ENCODE peak calls at places on chromosomes 11 and 22, in eight cellular contexts. One of them, this sample, is unnamed.

GRCh38 chr22:46361861-46362220 is 26.3 kb downstream of the TRMU start:
- DNase-seq in ovary: no peak
- DNase-seq in PC-9: no peak
- DNase-seq in breast epithelium: no peak
- DNase-seq in stomach: no peak
- DNase-seq in heart right ventricle: no peak
- DNase-seq in fibroblast of lung: no peak
- DNase-seq in testis: no peak
- DNase-seq in this sample: no peak

GRCh38 chr11:111944139-111944538 is 7.0 kb downstream of the DIXDC1 start:
- DNase-seq in stomach: no peak
- DNase-seq in heart right ventricle: no peak
- DNase-seq in testis: no peak
- DNase-seq in fibroblast of lung: peak; percentile 81
- DNase-seq in ovary: no peak
- DNase-seq in breast epithelium: no peak
- DNase-seq in PC-9: peak; percentile 25
- DNase-seq in this sample: peak; percentile 82

GRCh38 chr22:19802001-19802880 is 41.7 kb downstream of the TBX1 start:
- DNase-seq in fibroblast of lung: no peak
- DNase-seq in breast epithelium: no peak
- DNase-seq in PC-9: no peak
- DNase-seq in ovary: no peak
- DNase-seq in heart right ventricle: no peak
- DNase-seq in testis: no peak
- DNase-seq in stomach: no peak
- DNase-seq in this sample: no peak

GRCh38 chr11:22634897-22635629 is 9.4 kb upstream of the FANCF start:
- DNase-seq in fibroblast of lung: peak; percentile 20
- DNase-seq in PC-9: peak; percentile 22
- DNase-seq in stomach: no peak
- DNase-seq in heart right ventricle: peak; percentile 17
- DNase-seq in testis: no peak
- DNase-seq in breast epithelium: no peak
- DNase-seq in ovary: peak; percentile 22
- DNase-seq in this sample: no peak

GRCh38 chr11:129950319-129951034 is 52.2 kb downstream of the PRDM10 start:
- DNase-seq in ovary: no peak
- DNase-seq in testis: peak; percentile 48
- DNase-seq in stomach: no peak
- DNase-seq in PC-9: no peak
- DNase-seq in heart right ventricle: no peak
- DNase-seq in breast epithelium: no peak
- DNase-seq in fibroblast of lung: peak; percentile 69
- DNase-seq in this sample: no peak

GRCh38 chr11:2927851-2928604 is 1.2 kb downstream of the PHLDA2 start:
- DNase-seq in testis: no peak
- DNase-seq in stomach: no peak
- DNase-seq in breast epithelium: no peak
- DNase-seq in PC-9: peak; percentile 57
- DNase-seq in ovary: peak; percentile 16
- DNase-seq in fibroblast of lung: peak; percentile 48
- DNase-seq in heart right ventricle: no peak
- DNase-seq in this sample: no peak

GRCh38 chr11:21933095-21933494 is 259.8 kb upstream of the ANO5 start:
- DNase-seq in stomach: no peak
- DNase-seq in PC-9: no peak
- DNase-seq in breast epithelium: no peak
- DNase-seq in testis: no peak
- DNase-seq in fibroblast of lung: no peak
- DNase-seq in heart right ventricle: no peak
- DNase-seq in ovary: no peak
- DNase-seq in this sample: no peak

GRCh38 chr11:124643605-124644425 is 21.2 kb downstream of the TBRG1 start:
- DNase-seq in fibroblast of lung: peak; percentile 98
- DNase-seq in stomach: no peak
- DNase-seq in ovary: no peak
- DNase-seq in breast epithelium: no peak
- DNase-seq in testis: no peak
- DNase-seq in PC-9: no peak
- DNase-seq in heart right ventricle: no peak
- DNase-seq in this sample: peak; percentile 83

GRCh38 chr22:42928969-42929837 is 72.1 kb upstream of the ARFGAP3 start:
- DNase-seq in ovary: no peak
- DNase-seq in stomach: no peak
- DNase-seq in heart right ventricle: no peak
- DNase-seq in PC-9: no peak
- DNase-seq in testis: no peak
- DNase-seq in fibroblast of lung: no peak
- DNase-seq in breast epithelium: no peak
- DNase-seq in this sample: no peak

GRCh38 chr22:28925916-28926315 is 42.5 kb downstream of the ZNRF3 start:
- DNase-seq in testis: no peak
- DNase-seq in heart right ventricle: no peak
- DNase-seq in fibroblast of lung: no peak
- DNase-seq in breast epithelium: no peak
- DNase-seq in stomach: no peak
- DNase-seq in PC-9: no peak
- DNase-seq in ovary: no peak
- DNase-seq in this sample: no peak

GRCh38 chr11:134331565-134332188 is at the start of gene GLB1L2:
- DNase-seq in ovary: peak; percentile 88
- DNase-seq in heart right ventricle: peak; percentile 78
- DNase-seq in PC-9: peak; percentile 73
- DNase-seq in stomach: peak; percentile 85
- DNase-seq in testis: peak; percentile 82
- DNase-seq in fibroblast of lung: peak; percentile 10
- DNase-seq in breast epithelium: peak; percentile 70
- DNase-seq in this sample: no peak
- H3K4me3 ChIP-seq in ovary: peak within 1 kb of the TSS; percentile 64
- H3K4me3 ChIP-seq in heart right ventricle: peak within 1 kb of the TSS; percentile 47
- H3K4me3 ChIP-seq in PC-9: peak within 1 kb of the TSS; percentile 99
- H3K4me3 ChIP-seq in stomach: peak within 1 kb of the TSS; percentile 52
- H3K4me3 ChIP-seq in testis: peak within 1 kb of the TSS; percentile 76
- H3K4me3 ChIP-seq in fibroblast of lung: no peak within 1 kb of the TSS
- H3K4me3 ChIP-seq in breast epithelium: peak within 1 kb of the TSS; percentile 66
- H3K4me3 ChIP-seq in this sample: peak within 1 kb of the TSS; percentile 40

GRCh38 chr11:108663154-108663877 is 1.6 kb upstream of the DDX10 start:
- DNase-seq in breast epithelium: no peak
- DNase-seq in ovary: no peak
- DNase-seq in stomach: no peak
- DNase-seq in PC-9: no peak
- DNase-seq in testis: no peak
- DNase-seq in fibroblast of lung: no peak
- DNase-seq in heart right ventricle: no peak
- DNase-seq in this sample: no peak

GRCh38 chr11:108662700-108663099 is 2.2 kb upstream of the DDX10 start:
- DNase-seq in ovary: no peak
- DNase-seq in stomach: no peak
- DNase-seq in PC-9: no peak
- DNase-seq in breast epithelium: no peak
- DNase-seq in heart right ventricle: no peak
- DNase-seq in testis: no peak
- DNase-seq in fibroblast of lung: no peak
- DNase-seq in this sample: no peak

GRCh38 chr11:108664241-108664640 is 628 bp upstream of the DDX10 start:
- DNase-seq in fibroblast of lung: no peak
- DNase-seq in stomach: no peak
- DNase-seq in ovary: peak; percentile 29
- DNase-seq in breast epithelium: no peak
- DNase-seq in heart right ventricle: no peak
- DNase-seq in PC-9: no peak
- DNase-seq in testis: no peak
- DNase-seq in this sample: no peak

GRCh38 chr11:108666373-108666772 is 1.5 kb downstream of the DDX10 start:
- DNase-seq in PC-9: no peak
- DNase-seq in ovary: no peak
- DNase-seq in breast epithelium: no peak
- DNase-seq in testis: no peak
- DNase-seq in fibroblast of lung: peak; percentile 13
- DNase-seq in stomach: no peak
- DNase-seq in heart right ventricle: no peak
- DNase-seq in this sample: no peak

GRCh38 chr11:108664730-108665525 is at the start of gene DDX10:
- DNase-seq in testis: peak; percentile 98
- DNase-seq in fibroblast of lung: peak; percentile 96
- DNase-seq in heart right ventricle: peak; percentile 98
- DNase-seq in ovary: peak; percentile 99
- DNase-seq in PC-9: peak; percentile 98
- DNase-seq in breast epithelium: peak; percentile 99
- DNase-seq in stomach: peak; percentile 99
- DNase-seq in this sample: peak; percentile 82
- TF ChIP-seq CTCF in testis: no peak
- TF ChIP-seq CTCF in fibroblast of lung: no peak
- TF ChIP-seq CTCF in heart right ventricle: peak; percentile 12
- TF ChIP-seq CTCF in ovary: no peak
- TF ChIP-seq CTCF in PC-9: no peak
- TF ChIP-seq CTCF in breast epithelium: no peak
- TF ChIP-seq CTCF in stomach: no peak
- TF ChIP-seq CTCF in this sample: peak; percentile 21

DNA sequence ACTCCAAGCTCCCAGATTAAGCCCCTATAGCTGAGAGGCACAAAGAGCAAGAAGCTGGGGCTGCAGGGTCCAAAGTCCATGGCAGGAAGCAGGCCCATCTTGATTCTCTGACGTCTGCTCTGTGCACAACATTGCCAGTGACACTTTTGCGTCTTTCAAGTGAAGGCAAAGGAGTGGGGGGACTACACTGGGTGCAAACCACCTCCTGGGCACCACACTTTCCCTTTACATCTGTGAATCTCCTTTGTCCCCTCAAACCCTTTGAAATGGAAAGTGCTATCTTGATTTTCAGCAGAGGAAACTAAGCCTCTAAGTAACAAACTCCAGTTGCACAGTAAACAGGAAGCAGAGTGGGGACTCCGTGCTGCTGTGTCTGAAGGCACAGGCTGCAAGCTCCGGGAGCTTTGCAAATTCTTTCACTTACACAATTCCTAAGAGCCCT is 428.0 kb downstream of the LARGE1 start:
- DNase-seq in PC-9: no peak
- DNase-seq in stomach: peak; percentile 28
- DNase-seq in breast epithelium: no peak
- DNase-seq in fibroblast of lung: no peak
- DNase-seq in ovary: no peak
- DNase-seq in testis: no peak
- DNase-seq in heart right ventricle: no peak
- DNase-seq in this sample: no peak
- H3K4me3 ChIP-seq in PC-9: no peak overlapping the region
- H3K4me3 ChIP-seq in stomach: no peak overlapping the region
- H3K4me3 ChIP-seq in breast epithelium: no peak overlapping the region
- H3K4me3 ChIP-seq in fibroblast of lung: no peak overlapping the region
- H3K4me3 ChIP-seq in ovary: no peak overlapping the region
- H3K4me3 ChIP-seq in testis: no peak overlapping the region
- H3K4me3 ChIP-seq in heart right ventricle: peak overlapping the region; percentile 5
- H3K4me3 ChIP-seq in this sample: no peak overlapping the region

DNA sequence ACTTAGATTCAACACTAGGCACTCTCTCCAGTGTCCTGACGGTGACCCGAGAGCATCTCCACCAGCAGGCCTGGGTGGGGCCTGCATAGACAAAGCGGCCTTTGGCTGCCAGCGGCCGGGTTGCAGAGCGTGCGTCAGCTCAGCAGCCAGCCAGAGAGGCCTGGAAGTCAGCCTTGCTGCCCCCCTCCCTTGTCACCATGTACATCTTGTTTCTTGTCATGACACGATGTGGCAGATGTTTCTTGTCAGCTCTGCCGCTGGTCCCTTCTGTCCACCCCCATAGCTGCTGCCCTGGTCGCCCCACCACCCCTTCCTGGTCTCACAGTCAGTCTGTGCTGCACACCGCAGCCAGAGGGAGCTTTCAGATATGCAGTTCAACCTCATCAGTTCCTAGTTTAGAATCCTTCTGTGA is 33.1 kb upstream of the CBX7 start:
- DNase-seq in testis: peak; percentile 63
- DNase-seq in stomach: no peak
- DNase-seq in breast epithelium: peak; percentile 46
- DNase-seq in ovary: no peak
- DNase-seq in PC-9: no peak
- DNase-seq in fibroblast of lung: peak; percentile 29
- DNase-seq in heart right ventricle: peak; percentile 80
- DNase-seq in this sample: no peak
- TF ChIP-seq CTCF in testis: no peak
- TF ChIP-seq CTCF in stomach: no peak
- TF ChIP-seq CTCF in breast epithelium: peak; percentile 52
- TF ChIP-seq CTCF in ovary: no peak
- TF ChIP-seq CTCF in PC-9: no peak
- TF ChIP-seq CTCF in fibroblast of lung: peak; percentile 44
- TF ChIP-seq CTCF in heart right ventricle: peak; percentile 74
- TF ChIP-seq CTCF in this sample: no peak

DNA sequence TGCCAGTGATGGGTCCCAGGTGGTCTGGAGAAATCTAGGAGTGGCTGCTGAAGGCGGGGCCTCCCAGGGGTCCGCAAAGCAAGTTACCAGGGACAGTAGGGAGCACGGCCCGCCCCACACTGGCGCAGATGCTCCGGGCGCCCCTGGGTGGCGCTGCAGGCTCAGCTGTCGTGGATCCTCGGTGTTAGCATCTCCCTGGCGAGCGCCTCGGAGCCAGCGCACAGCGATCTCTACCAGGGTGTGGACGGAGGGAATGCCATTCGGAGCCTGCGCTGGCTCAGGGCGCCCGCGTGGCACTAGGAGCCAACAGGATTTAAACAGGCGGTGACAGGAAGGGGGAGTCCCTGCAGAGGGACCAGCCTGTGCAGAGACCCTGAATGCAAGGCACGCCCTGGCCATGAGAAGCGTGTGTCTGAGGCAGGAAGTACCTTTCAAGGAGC is 20.2 kb downstream of the FADS3 start:
- DNase-seq in PC-9: peak; percentile 89
- DNase-seq in fibroblast of lung: peak; percentile 71
- DNase-seq in stomach: peak; percentile 72
- DNase-seq in testis: peak; percentile 86
- DNase-seq in breast epithelium: no peak
- DNase-seq in heart right ventricle: peak; percentile 87
- DNase-seq in ovary: peak; percentile 80
- DNase-seq in this sample: peak; percentile 12
- H3K4me3 ChIP-seq in PC-9: no peak overlapping the region
- H3K4me3 ChIP-seq in fibroblast of lung: no peak overlapping the region
- H3K4me3 ChIP-seq in stomach: no peak overlapping the region
- H3K4me3 ChIP-seq in testis: no peak overlapping the region
- H3K4me3 ChIP-seq in breast epithelium: peak overlapping the region; percentile 36
- H3K4me3 ChIP-seq in heart right ventricle: no peak overlapping the region
- H3K4me3 ChIP-seq in ovary: no peak overlapping the region
- H3K4me3 ChIP-seq in this sample: peak overlapping the region; percentile 21